ENCODE peak calls at places on chromosomes 16 and 17, in four cellular contexts. One of them, this sample, is unnamed.

GRCh38 chr17:58088624-58089023 is 5.4 kb downstream of the DYNLL2 start:
- DNase-seq in G401: no peak
- DNase-seq in EL: no peak
- DNase-seq in T-helper 1 cell: no peak
- DNase-seq in this sample: no peak

GRCh38 chr16:5709889-5710288 is 612.3 kb upstream of the EEF2KMT start:
- DNase-seq in T-helper 1 cell: no peak
- DNase-seq in G401: no peak
- DNase-seq in EL: no peak
- DNase-seq in this sample: no peak

GRCh38 chr17:61412860-61413653 is 13.4 kb downstream of the TBX2 start:
- DNase-seq in G401: no peak
- DNase-seq in EL: no peak
- DNase-seq in T-helper 1 cell: no peak
- DNase-seq in this sample: no peak

GRCh38 chr17:8654822-8655221 is 24.3 kb upstream of the MYH10 start:
- DNase-seq in G401: no peak
- DNase-seq in EL: no peak
- DNase-seq in T-helper 1 cell: no peak
- DNase-seq in this sample: no peak

GRCh38 chr17:66426397-66427033 is 124.1 kb downstream of the PRKCA start:
- DNase-seq in T-helper 1 cell: peak
- DNase-seq in G401: no peak
- DNase-seq in EL: peak
- DNase-seq in this sample: no peak

GRCh38 chr16:28975158-28975603 is 603 bp downstream of the SPNS1 start:
- DNase-seq in G401: no peak
- DNase-seq in T-helper 1 cell: no peak
- DNase-seq in EL: no peak
- DNase-seq in this sample: no peak

GRCh38 chr16:88903267-88903666 is 36.8 kb upstream of the PABPN1L start:
- DNase-seq in G401: no peak
- DNase-seq in EL: no peak
- DNase-seq in T-helper 1 cell: no peak
- DNase-seq in this sample: no peak

GRCh38 chr17:10337976-10338375 is 34.8 kb downstream of the MYH13 start:
- DNase-seq in G401: no peak
- DNase-seq in T-helper 1 cell: no peak
- DNase-seq in EL: peak
- DNase-seq in this sample: no peak

GRCh38 chr17:72462814-72463213 is 342.0 kb downstream of the SOX9 start:
- DNase-seq in G401: no peak
- DNase-seq in EL: no peak
- DNase-seq in T-helper 1 cell: no peak
- DNase-seq in this sample: no peak

GRCh38 chr17:6061290-6061689 is 8.9 kb upstream of the WSCD1 start:
- DNase-seq in T-helper 1 cell: no peak
- DNase-seq in G401: no peak
- DNase-seq in EL: peak
- DNase-seq in this sample: no peak

GRCh38 chr17:4326608-4327007 is 39.9 kb downstream of the UBE2G1 start:
- DNase-seq in EL: no peak
- DNase-seq in T-helper 1 cell: no peak
- DNase-seq in G401: no peak
- DNase-seq in this sample: no peak

GRCh38 chr17:49483588-49484509 is 11.2 kb upstream of the NGFR start:
- DNase-seq in G401: no peak
- DNase-seq in EL: no peak
- DNase-seq in T-helper 1 cell: no peak
- DNase-seq in this sample: no peak

This sample was measured in GM12878.